ENCODE peak calls at places on chromosomes 5 and 9, in seven cellular contexts. S, W, R, P, I, E and N are unnamed samples.

GRCh38 chr9:16824545-16825041 is 45.9 kb downstream of the BNC2 start:
- DNase-seq in S (no peak), W (no peak), R (no peak), P (no peak), I (peak), E (no peak), N (peak)

GRCh38 chr5:72126796-72127195 is 19.5 kb downstream of the MAP1B start:
- DNase-seq in S (no peak), W (no peak), R (no peak), P (no peak), I (no peak), E (no peak), N (no peak)

GRCh38 chr9:137320555-137321384 is 18.7 kb upstream of the NRARP start:
- DNase-seq in S (peak), W (no peak), R (no peak), P (no peak), I (no peak), E (no peak), N (no peak)

GRCh38 chr5:91225848-91226686 is 157.1 kb downstream of the ARRDC3 start:
- DNase-seq in S (peak), W (no peak), R (no peak), P (peak), I (peak), E (peak), N (peak)

GRCh38 chr9:104075801-104076753 is 18.0 kb upstream of the SMC2 start:
- DNase-seq in S (no peak), W (no peak), R (no peak), P (no peak), I (no peak), E (no peak), N (no peak)

GRCh38 chr5:150560401-150561191 is 52.7 kb downstream of the NDST1 start:
- DNase-seq in S (peak), W (peak), R (peak), P (peak), I (peak), E (peak), N (peak)

GRCh38 chr9:113559834-113560620 is 96.5 kb downstream of the RGS3 start:
- DNase-seq in S (peak), W (no peak), R (no peak), P (no peak), I (no peak), E (no peak), N (no peak)

GRCh38 chr9:108351571-108351970 is 504.2 kb downstream of the ACTL7B start:
- DNase-seq in S (no peak), W (no peak), R (no peak), P (no peak), I (no peak), E (no peak), N (no peak)

GRCh38 chr5:121497176-121497575 is 354.5 kb upstream of the FTMT start:
- DNase-seq in S (no peak), W (no peak), R (no peak), P (no peak), I (no peak), E (no peak), N (no peak)

GRCh38 chr9:111854799-111855198 is 41.8 kb upstream of the UGCG start:
- DNase-seq in S (no peak), W (no peak), R (no peak), P (no peak), I (no peak), E (no peak), N (no peak)

GRCh38 chr5:149632311-149633251 is 51.3 kb downstream of the ARHGEF37 start:
- DNase-seq in S (no peak), W (no peak), R (no peak), P (peak), I (peak), E (no peak), N (peak)

GRCh38 chr5:141968914-141969608 is at the start of gene RNF14:
- DNase-seq in S (peak), W (peak), R (peak), P (peak), I (peak), E (peak), N (peak)